ENCODE peak calls at places on chromosome 11, in ten cellular contexts. L, Y, T, B, E, G, U, C, Q and D are unnamed samples.
A peak's percentile ranks its signal among the peaks of the same experiment; 100 is the strongest.

GRCh38 chr11:70186420-70186819 is 16.7 kb upstream of the FADD start:
- DNase-seq in U (no peak), T (no peak), E (no peak), C (no peak), Y (no peak), G (no peak), Q (no peak), B (no peak), L (no peak), D (no peak)

GRCh38 chr11:123351375-123351774 is 78.7 kb upstream of the GRAMD1B start:
- DNase-seq in B (peak; percentile 98), C (no peak), Y (no peak), E (peak; percentile 65), U (no peak), T (no peak), G (no peak), Q (no peak), L (no peak), D (peak; percentile 74)

GRCh38 chr11:110897035-110897434 is 184.8 kb upstream of the ARHGAP20 start:
- DNase-seq in U (no peak), B (no peak), T (peak; percentile 41), L (peak; percentile 51), Y (no peak), Q (peak; percentile 76), E (no peak), C (no peak), G (no peak), D (no peak)

GRCh38 chr11:8298801-8299786 is 35.4 kb upstream of the LMO1 start:
- DNase-seq in E (no peak), Y (no peak), L (no peak), C (no peak), U (no peak), B (no peak), T (no peak), G (no peak), Q (no peak), D (no peak)

GRCh38 chr11:10641314-10642206 is 52.0 kb downstream of the IRAG1 start:
- DNase-seq in U (no peak), G (no peak), L (no peak), E (no peak), Q (no peak), C (no peak), Y (no peak), T (no peak), B (no peak), D (no peak)

GRCh38 chr11:20547411-20547810 is 52.0 kb upstream of the SLC6A5 start:
- DNase-seq in E (no peak), T (no peak), L (no peak), Y (no peak), U (no peak), C (no peak), G (no peak), B (no peak), Q (no peak), D (no peak)

GRCh38 chr11:65502852-65503603 is 4.2 kb downstream of the MALAT1 start:
- DNase-seq in G (no peak), L (peak; percentile 65), T (peak; percentile 41), C (no peak), Y (peak; percentile 9), B (no peak), E (no peak), Q (no peak), U (no peak), D (no peak)

GRCh38 chr11:36469881-36470802 is 39.9 kb downstream of the TRAF6 start:
- DNase-seq in G (no peak), Q (no peak), U (no peak), B (no peak), L (peak; percentile 95), E (no peak), Y (no peak), C (no peak), T (peak; percentile 22), D (no peak)